ENCODE peak calls at places on chromosomes 7 and 10, in ten cellular contexts. X is nephron progenitor cell; E is posterior vena cava; O is NCI-H774; Z is non-pigmented ciliary epithelial cell; Q is stimulated activated CD4-positive, alpha-beta T cell treated with anti-CD3 and anti-CD28 coated beads, TNF-alpha, amount 100 ng/mL, for 4 hours; W is activated CD8-positive, alpha-beta memory T cell treated with anti-CD3 and anti-CD28 coated beads, Interleukin-2, amount 10 ng/mL, durations not matched to agents 7 days and 5 days; N is WTC11; H is activated CD4-positive, alpha-beta T cell treated with anti-CD3 and anti-CD28 coated beads for 48 hours; F is choroid plexus epithelial cell. L is an unnamed sample.

GRCh38 chr10:101525848-101526247 is 62.2 kb downstream of the POLL start:
- DNase-seq in X (no peak), E (no peak), O (no peak), Z (no peak), Q (no peak), W (no peak), N (no peak), H (no peak), F (no peak), L (no peak)

GRCh38 chr10:132469197-132469942 is 68.2 kb upstream of the INPP5A start:
- DNase-seq in X (peak; percentile 3), E (no peak), O (no peak), Z (no peak), Q (no peak), W (no peak), N (no peak), H (no peak), F (no peak), L (no peak)

GRCh38 chr10:3806603-3807002 is 21.6 kb upstream of the KLF6 start:
- DNase-seq in X (no peak), E (no peak), O (peak; percentile 17), Z (no peak), Q (no peak), W (peak; percentile 68), N (no peak), H (no peak), F (peak; percentile 80), L (peak; percentile 64)

GRCh38 chr7:155414508-155414907 is 43.4 kb upstream of the EN2 start:
- DNase-seq in X (no peak), E (no peak), O (no peak), Z (no peak), Q (no peak), W (no peak), N (no peak), H (no peak), F (no peak), L (no peak)

GRCh38 chr10:117542706-117543244 is at the start of gene EMX2:
- DNase-seq in X (no peak), E (no peak), O (no peak), Z (no peak), Q (no peak), W (no peak), N (no peak), H (no peak), F (no peak), L (no peak)

GRCh38 chr10:33120275-33120674 is 162.2 kb upstream of the ITGB1 start:
- DNase-seq in X (no peak), E (no peak), O (no peak), Z (no peak), Q (no peak), W (no peak), N (no peak), H (no peak), F (no peak), L (no peak)

GRCh38 chr7:118311121-118311803 is 86.8 kb downstream of the ANKRD7 start:
- DNase-seq in X (no peak), E (no peak), O (no peak), Z (no peak), Q (no peak), W (no peak), N (no peak), H (no peak), F (peak; percentile 63), L (no peak)

GRCh38 chr7:151060416-151061234 is 1.2 kb downstream of the SLC4A2 start:
- DNase-seq in X (no peak), E (no peak), O (no peak), Z (no peak), Q (no peak), W (no peak), N (no peak), H (peak; percentile 29), F (peak; percentile 44), L (no peak)

GRCh38 chr7:109745677-109746410 is 1176.2 kb downstream of the DNAJB9 start:
- DNase-seq in X (no peak), E (no peak), O (no peak), Z (no peak), Q (no peak), W (no peak), N (no peak), H (no peak), F (no peak), L (no peak)

GRCh38 chr10:95350212-95350829 is 59.5 kb upstream of the PDLIM1 start:
- DNase-seq in X (no peak), E (no peak), O (no peak), Z (no peak), Q (no peak), W (no peak), N (no peak), H (no peak), F (peak; percentile 87), L (no peak)

GRCh38 chr7:13031481-13031880 is 344.0 kb downstream of the ARL4A start:
- DNase-seq in X (no peak), E (no peak), O (no peak), Z (no peak), Q (no peak), W (no peak), N (no peak), H (no peak), F (no peak), L (no peak)

GRCh38 chr10:94983555-94983954 is 45.1 kb downstream of the CYP2C9 start:
- DNase-seq in X (no peak), E (no peak), O (no peak), Z (no peak), Q (no peak), W (no peak), N (no peak), H (no peak), F (no peak), L (no peak)

GRCh38 chr7:18317956-18318355 is 177.6 kb upstream of the HDAC9 start:
- DNase-seq in X (no peak), E (no peak), O (no peak), Z (no peak), Q (no peak), W (no peak), N (no peak), H (no peak), F (no peak), L (no peak)

GRCh38 chr10:124636271-124636993 is 107.7 kb downstream of the FAM53B start:
- DNase-seq in X (no peak), E (no peak), O (no peak), Z (no peak), Q (no peak), W (no peak), N (peak; percentile 45), H (peak; percentile 37), F (no peak), L (no peak)

GRCh38 chr7:19051767-19052375 is 65.6 kb downstream of the TWIST1 start:
- DNase-seq in X (peak; percentile 13), E (no peak), O (no peak), Z (no peak), Q (peak; percentile 1), W (no peak), N (peak; percentile 51), H (peak; percentile 40), F (peak; percentile 63), L (no peak)

GRCh38 chr10:67772894-67773511 is 65.0 kb downstream of the DNAJC12 start:
- DNase-seq in X (no peak), E (no peak), O (no peak), Z (no peak), Q (no peak), W (peak; percentile 50), N (no peak), H (no peak), F (no peak), L (peak; percentile 56)

GRCh38 chr7:158167373-158167772 is 420.2 kb downstream of the PTPRN2 start:
- DNase-seq in X (no peak), E (no peak), O (no peak), Z (no peak), Q (no peak), W (no peak), N (no peak), H (no peak), F (no peak), L (no peak)

GRCh38 chr7:143882020-143882610 is 19.9 kb downstream of the TCAF1 start:
- DNase-seq in X (peak; percentile 70), E (peak; percentile 82), O (peak; percentile 34), Z (no peak), Q (no peak), W (no peak), N (peak; percentile 43), H (no peak), F (peak; percentile 94), L (peak; percentile 78)

GRCh38 chr7:142754681-142755575 is 5.7 kb downstream of the PRSS1 start:
- DNase-seq in X (no peak), E (no peak), O (no peak), Z (no peak), Q (no peak), W (no peak), N (no peak), H (no peak), F (no peak), L (no peak)

GRCh38 chr10:4343798-4344370 is 482.1 kb upstream of the AKR1E2 start:
- DNase-seq in X (no peak), E (no peak), O (no peak), Z (no peak), Q (no peak), W (no peak), N (no peak), H (no peak), F (peak; percentile 54), L (no peak)

GRCh38 chr10:91891285-91892001 is 17.8 kb downstream of the FGFBP3 start:
- DNase-seq in X (no peak), E (no peak), O (no peak), Z (no peak), Q (no peak), W (no peak), N (no peak), H (no peak), F (peak; percentile 88), L (peak; percentile 76)

GRCh38 chr10:48605786-48606529 is 1.1 kb upstream of the ARHGAP22 start:
- DNase-seq in X (no peak), E (no peak), O (no peak), Z (no peak), Q (no peak), W (peak; percentile 34), N (no peak), H (no peak), F (no peak), L (no peak)

GRCh38 chr7:20268832-20269231 is 51.6 kb upstream of the MACC1 start:
- DNase-seq in X (no peak), E (no peak), O (no peak), Z (no peak), Q (no peak), W (no peak), N (no peak), H (no peak), F (peak; percentile 29), L (no peak)

GRCh38 chr10:50992972-50993766 is 81.1 kb upstream of the PRKG1 start:
- DNase-seq in X (peak; percentile 36), E (peak; percentile 78), O (no peak), Z (peak; percentile 38), Q (no peak), W (no peak), N (no peak), H (no peak), F (peak; percentile 80), L (peak; percentile 65)

GRCh38 chr10:101018118-101018599 is 12.8 kb downstream of the PDZD7 start:
- DNase-seq in X (no peak), E (no peak), O (no peak), Z (no peak), Q (no peak), W (no peak), N (no peak), H (no peak), F (peak; percentile 85), L (no peak)